ENCODE peak calls at places on chromosome 18, in ten cellular contexts. One of them, this sample, is unnamed.

GRCh38 chr18:3368193-3368592 is 81.8 kb upstream of the TGIF1 start:
- DNase-seq in GM12865: no peak
- DNase-seq in heart left ventricle: no peak
- DNase-seq in epithelial cell of esophagus: peak; percentile 54
- DNase-seq in lung: no peak
- DNase-seq in NB4: no peak
- DNase-seq in HFFc6: peak; percentile 47
- DNase-seq in AG10803: peak; percentile 78
- DNase-seq in neural crest cell: no peak
- DNase-seq in adrenal gland: no peak
- DNase-seq in this sample: no peak

GRCh38 chr18:48996901-48997463 is 46.2 kb upstream of the SMAD7 start:
- DNase-seq in lung: no peak
- DNase-seq in HFFc6: peak; percentile 99
- DNase-seq in neural crest cell: no peak
- DNase-seq in AG10803: peak; percentile 96
- DNase-seq in epithelial cell of esophagus: peak; percentile 59
- DNase-seq in adrenal gland: no peak
- DNase-seq in heart left ventricle: peak; percentile 23
- DNase-seq in GM12865: no peak
- DNase-seq in NB4: peak; percentile 52
- DNase-seq in this sample: no peak

GRCh38 chr18:23245461-23245860 is 110.2 kb downstream of the CABLES1 start:
- DNase-seq in AG10803: no peak
- DNase-seq in NB4: no peak
- DNase-seq in neural crest cell: no peak
- DNase-seq in epithelial cell of esophagus: no peak
- DNase-seq in GM12865: no peak
- DNase-seq in lung: no peak
- DNase-seq in heart left ventricle: no peak
- DNase-seq in HFFc6: no peak
- DNase-seq in adrenal gland: no peak
- DNase-seq in this sample: no peak

GRCh38 chr18:75123113-75123512 is 85.8 kb downstream of the PTGR3 start:
- DNase-seq in heart left ventricle: no peak
- DNase-seq in NB4: no peak
- DNase-seq in HFFc6: no peak
- DNase-seq in lung: no peak
- DNase-seq in neural crest cell: no peak
- DNase-seq in GM12865: peak; percentile 8
- DNase-seq in adrenal gland: no peak
- DNase-seq in AG10803: no peak
- DNase-seq in epithelial cell of esophagus: no peak
- DNase-seq in this sample: peak; percentile 35

GRCh38 chr18:31225668-31226067 is 63.0 kb upstream of the DSC1 start:
- DNase-seq in neural crest cell: no peak
- DNase-seq in epithelial cell of esophagus: no peak
- DNase-seq in adrenal gland: no peak
- DNase-seq in heart left ventricle: peak; percentile 55
- DNase-seq in lung: no peak
- DNase-seq in NB4: no peak
- DNase-seq in AG10803: no peak
- DNase-seq in HFFc6: no peak
- DNase-seq in GM12865: no peak
- DNase-seq in this sample: no peak

GRCh38 chr18:48031011-48031480 is 100.6 kb upstream of the SMAD2 start:
- DNase-seq in HFFc6: peak; percentile 49
- DNase-seq in AG10803: peak; percentile 42
- DNase-seq in heart left ventricle: no peak
- DNase-seq in GM12865: peak; percentile 27
- DNase-seq in NB4: peak; percentile 54
- DNase-seq in epithelial cell of esophagus: peak; percentile 73
- DNase-seq in adrenal gland: peak; percentile 69
- DNase-seq in neural crest cell: peak; percentile 41
- DNase-seq in lung: peak; percentile 55
- DNase-seq in this sample: peak; percentile 54

GRCh38 chr18:27017901-27018500 is 152.5 kb upstream of the AQP4 start:
- DNase-seq in neural crest cell: no peak
- DNase-seq in HFFc6: no peak
- DNase-seq in epithelial cell of esophagus: peak; percentile 44
- DNase-seq in lung: no peak
- DNase-seq in heart left ventricle: no peak
- DNase-seq in NB4: peak; percentile 25
- DNase-seq in AG10803: no peak
- DNase-seq in adrenal gland: no peak
- DNase-seq in GM12865: peak; percentile 30
- DNase-seq in this sample: no peak

GRCh38 chr18:12432196-12432595 is 24.5 kb downstream of the PRELID3A start:
- DNase-seq in epithelial cell of esophagus: no peak
- DNase-seq in heart left ventricle: no peak
- DNase-seq in AG10803: no peak
- DNase-seq in NB4: no peak
- DNase-seq in adrenal gland: no peak
- DNase-seq in neural crest cell: no peak
- DNase-seq in lung: no peak
- DNase-seq in HFFc6: no peak
- DNase-seq in GM12865: no peak
- DNase-seq in this sample: no peak

GRCh38 chr18:47968006-47968676 is 37.7 kb upstream of the SMAD2 start:
- DNase-seq in epithelial cell of esophagus: no peak
- DNase-seq in HFFc6: no peak
- DNase-seq in lung: no peak
- DNase-seq in NB4: no peak
- DNase-seq in AG10803: peak; percentile 18
- DNase-seq in heart left ventricle: no peak
- DNase-seq in neural crest cell: no peak
- DNase-seq in adrenal gland: no peak
- DNase-seq in GM12865: no peak
- DNase-seq in this sample: no peak

GRCh38 chr18:52326001-52326400 is 14.0 kb upstream of the DCC start:
- DNase-seq in HFFc6: no peak
- DNase-seq in heart left ventricle: no peak
- DNase-seq in epithelial cell of esophagus: no peak
- DNase-seq in NB4: no peak
- DNase-seq in lung: no peak
- DNase-seq in GM12865: no peak
- DNase-seq in neural crest cell: no peak
- DNase-seq in AG10803: no peak
- DNase-seq in adrenal gland: no peak
- DNase-seq in this sample: no peak

GRCh38 chr18:35172009-35172408 is 68.8 kb upstream of the ZNF397 start:
- DNase-seq in NB4: peak; percentile 39
- DNase-seq in AG10803: no peak
- DNase-seq in epithelial cell of esophagus: no peak
- DNase-seq in heart left ventricle: no peak
- DNase-seq in HFFc6: no peak
- DNase-seq in neural crest cell: no peak
- DNase-seq in GM12865: no peak
- DNase-seq in adrenal gland: no peak
- DNase-seq in lung: no peak
- DNase-seq in this sample: no peak

GRCh38 chr18:13541621-13542519 is 184.5 kb downstream of the FAM210A start:
- DNase-seq in lung: no peak
- DNase-seq in epithelial cell of esophagus: no peak
- DNase-seq in adrenal gland: no peak
- DNase-seq in HFFc6: no peak
- DNase-seq in GM12865: no peak
- DNase-seq in AG10803: no peak
- DNase-seq in neural crest cell: no peak
- DNase-seq in heart left ventricle: no peak
- DNase-seq in NB4: no peak
- DNase-seq in this sample: no peak

GRCh38 chr18:55982992-55983391 is 395.0 kb upstream of the TCF4 start:
- DNase-seq in GM12865: no peak
- DNase-seq in heart left ventricle: no peak
- DNase-seq in adrenal gland: no peak
- DNase-seq in NB4: no peak
- DNase-seq in lung: no peak
- DNase-seq in epithelial cell of esophagus: peak; percentile 5
- DNase-seq in neural crest cell: no peak
- DNase-seq in AG10803: peak; percentile 57
- DNase-seq in HFFc6: peak; percentile 18
- DNase-seq in this sample: no peak

GRCh38 chr18:73945130-73945792 is 202.4 kb downstream of the FBXO15 start:
- DNase-seq in GM12865: no peak
- DNase-seq in NB4: no peak
- DNase-seq in AG10803: no peak
- DNase-seq in HFFc6: peak; percentile 42
- DNase-seq in epithelial cell of esophagus: peak; percentile 14
- DNase-seq in lung: no peak
- DNase-seq in neural crest cell: no peak
- DNase-seq in heart left ventricle: no peak
- DNase-seq in adrenal gland: no peak
- DNase-seq in this sample: no peak

GRCh38 chr18:58692420-58693185 is 21.3 kb downstream of the MALT1 start:
- DNase-seq in heart left ventricle: no peak
- DNase-seq in adrenal gland: no peak
- DNase-seq in HFFc6: no peak
- DNase-seq in epithelial cell of esophagus: peak; percentile 26
- DNase-seq in lung: no peak
- DNase-seq in NB4: no peak
- DNase-seq in GM12865: no peak
- DNase-seq in AG10803: no peak
- DNase-seq in neural crest cell: no peak
- DNase-seq in this sample: no peak

GRCh38 chr18:12747530-12748315 is 44.9 kb downstream of the PSMG2 start:
- DNase-seq in neural crest cell: no peak
- DNase-seq in HFFc6: no peak
- DNase-seq in NB4: no peak
- DNase-seq in lung: no peak
- DNase-seq in adrenal gland: no peak
- DNase-seq in heart left ventricle: no peak
- DNase-seq in GM12865: no peak
- DNase-seq in epithelial cell of esophagus: no peak
- DNase-seq in AG10803: peak; percentile 53
- DNase-seq in this sample: no peak

GRCh38 chr18:22971038-22971437 is 37.9 kb downstream of the RBBP8 start:
- DNase-seq in HFFc6: no peak
- DNase-seq in lung: no peak
- DNase-seq in epithelial cell of esophagus: no peak
- DNase-seq in heart left ventricle: no peak
- DNase-seq in adrenal gland: no peak
- DNase-seq in GM12865: no peak
- DNase-seq in AG10803: no peak
- DNase-seq in neural crest cell: no peak
- DNase-seq in NB4: peak; percentile 11
- DNase-seq in this sample: no peak

GRCh38 chr18:66495844-66496243 is 108.0 kb downstream of the CDH19 start:
- DNase-seq in lung: peak; percentile 59
- DNase-seq in heart left ventricle: peak; percentile 37
- DNase-seq in AG10803: no peak
- DNase-seq in epithelial cell of esophagus: peak; percentile 79
- DNase-seq in NB4: peak; percentile 59
- DNase-seq in neural crest cell: peak; percentile 73
- DNase-seq in GM12865: peak; percentile 31
- DNase-seq in adrenal gland: peak; percentile 27
- DNase-seq in HFFc6: no peak
- DNase-seq in this sample: peak; percentile 19
- TF ChIP-seq CTCF in lung: peak; percentile 2
- TF ChIP-seq CTCF in heart left ventricle: peak; percentile 57
- TF ChIP-seq CTCF in AG10803: no peak
- TF ChIP-seq CTCF in epithelial cell of esophagus: peak; percentile 79
- TF ChIP-seq CTCF in NB4: peak; percentile 26
- TF ChIP-seq CTCF in neural crest cell: peak; percentile 94
- TF ChIP-seq CTCF in GM12865: peak; percentile 21
- TF ChIP-seq CTCF in adrenal gland: peak; percentile 21
- TF ChIP-seq CTCF in HFFc6: peak; percentile 14
- TF ChIP-seq CTCF in this sample: no peak

GRCh38 chr18:36448384-36449290 is 151.1 kb downstream of the FHOD3 start:
- DNase-seq in GM12865: no peak
- DNase-seq in NB4: peak; percentile 25
- DNase-seq in lung: no peak
- DNase-seq in heart left ventricle: no peak
- DNase-seq in epithelial cell of esophagus: no peak
- DNase-seq in adrenal gland: no peak
- DNase-seq in HFFc6: no peak
- DNase-seq in neural crest cell: no peak
- DNase-seq in AG10803: no peak
- DNase-seq in this sample: no peak
- TF ChIP-seq CTCF in GM12865: no peak
- TF ChIP-seq CTCF in NB4: no peak
- TF ChIP-seq CTCF in lung: no peak
- TF ChIP-seq CTCF in heart left ventricle: no peak
- TF ChIP-seq CTCF in epithelial cell of esophagus: no peak
- TF ChIP-seq CTCF in adrenal gland: no peak
- TF ChIP-seq CTCF in HFFc6: no peak
- TF ChIP-seq CTCF in neural crest cell: no peak
- TF ChIP-seq CTCF in AG10803: no peak
- TF ChIP-seq CTCF in this sample: no peak

GRCh38 chr18:62399781-62400308 is 74.7 kb downstream of the TNFRSF11A start:
- DNase-seq in AG10803: no peak
- DNase-seq in epithelial cell of esophagus: peak; percentile 27
- DNase-seq in NB4: peak; percentile 11
- DNase-seq in lung: no peak
- DNase-seq in adrenal gland: no peak
- DNase-seq in neural crest cell: no peak
- DNase-seq in GM12865: peak; percentile 49
- DNase-seq in heart left ventricle: no peak
- DNase-seq in HFFc6: no peak
- DNase-seq in this sample: no peak
- TF ChIP-seq CTCF in AG10803: peak; percentile 1
- TF ChIP-seq CTCF in epithelial cell of esophagus: peak; percentile 25
- TF ChIP-seq CTCF in NB4: peak; percentile 19
- TF ChIP-seq CTCF in lung: no peak
- TF ChIP-seq CTCF in adrenal gland: no peak
- TF ChIP-seq CTCF in neural crest cell: peak; percentile 45
- TF ChIP-seq CTCF in GM12865: peak; percentile 21
- TF ChIP-seq CTCF in heart left ventricle: no peak
- TF ChIP-seq CTCF in HFFc6: peak; percentile 33
- TF ChIP-seq CTCF in this sample: no peak

GRCh38 chr18:6728809-6729246 is 688 bp upstream of the ARHGAP28 start:
- DNase-seq in epithelial cell of esophagus: no peak
- DNase-seq in NB4: no peak
- DNase-seq in adrenal gland: no peak
- DNase-seq in GM12865: no peak
- DNase-seq in heart left ventricle: no peak
- DNase-seq in lung: no peak
- DNase-seq in neural crest cell: no peak
- DNase-seq in HFFc6: no peak
- DNase-seq in AG10803: no peak
- DNase-seq in this sample: no peak

GRCh38 chr18:6729247-6730091 is at the start of gene ARHGAP28:
- DNase-seq in neural crest cell: peak; percentile 69
- DNase-seq in lung: peak; percentile 74
- DNase-seq in epithelial cell of esophagus: peak; percentile 77
- DNase-seq in AG10803: peak; percentile 63
- DNase-seq in GM12865: peak; percentile 58
- DNase-seq in adrenal gland: peak; percentile 82
- DNase-seq in NB4: no peak
- DNase-seq in heart left ventricle: peak; percentile 80
- DNase-seq in HFFc6: peak; percentile 47
- DNase-seq in this sample: peak; percentile 91

GRCh38 chr18:6731197-6731596 is 1.7 kb downstream of the ARHGAP28 start:
- DNase-seq in AG10803: peak; percentile 86
- DNase-seq in GM12865: no peak
- DNase-seq in neural crest cell: no peak
- DNase-seq in HFFc6: peak; percentile 45
- DNase-seq in adrenal gland: no peak
- DNase-seq in heart left ventricle: no peak
- DNase-seq in lung: no peak
- DNase-seq in epithelial cell of esophagus: peak; percentile 23
- DNase-seq in NB4: no peak
- DNase-seq in this sample: no peak

GRCh38 chr18:6734746-6735430 is 5.4 kb downstream of the ARHGAP28 start:
- DNase-seq in lung: no peak
- DNase-seq in NB4: no peak
- DNase-seq in GM12865: no peak
- DNase-seq in epithelial cell of esophagus: no peak
- DNase-seq in HFFc6: no peak
- DNase-seq in neural crest cell: no peak
- DNase-seq in heart left ventricle: no peak
- DNase-seq in adrenal gland: no peak
- DNase-seq in AG10803: no peak
- DNase-seq in this sample: no peak

GRCh38 chr18:6732952-6733351 is 3.4 kb downstream of the ARHGAP28 start:
- DNase-seq in GM12865: no peak
- DNase-seq in HFFc6: no peak
- DNase-seq in lung: no peak
- DNase-seq in neural crest cell: no peak
- DNase-seq in adrenal gland: no peak
- DNase-seq in epithelial cell of esophagus: no peak
- DNase-seq in NB4: no peak
- DNase-seq in AG10803: no peak
- DNase-seq in heart left ventricle: no peak
- DNase-seq in this sample: no peak
- TF ChIP-seq CTCF in GM12865: no peak
- TF ChIP-seq CTCF in HFFc6: no peak
- TF ChIP-seq CTCF in lung: no peak
- TF ChIP-seq CTCF in neural crest cell: peak; percentile 43
- TF ChIP-seq CTCF in adrenal gland: no peak
- TF ChIP-seq CTCF in epithelial cell of esophagus: no peak
- TF ChIP-seq CTCF in NB4: no peak
- TF ChIP-seq CTCF in AG10803: no peak
- TF ChIP-seq CTCF in heart left ventricle: no peak
- TF ChIP-seq CTCF in this sample: no peak